ENCODE peak calls at places on chromosome 1, in five cellular contexts. L is Calu3; J is activated CD4-positive, CD25-positive, alpha-beta regulatory T cell treated with anti-CD3 and anti-CD28 coated beads, Interleukin-2, amount 50 U/mL, for 72 hours; D is RWPE2; A is endothelial cell. C is an unnamed sample.

GRCh38 chr1:10173582-10173981 is 36.8 kb upstream of the KIF1B start:
- DNase-seq in L (no peak), J (no peak), D (no peak), A (no peak), C (no peak)

GRCh38 chr1:40939320-40940059 is 40.0 kb upstream of the CTPS1 start:
- DNase-seq in L (peak; percentile 23), J (no peak), D (no peak), A (no peak), C (peak; percentile 87)

GRCh38 chr1:241666419-241666818 is 14.3 kb downstream of the WDR64 start:
- DNase-seq in L (no peak), J (no peak), D (no peak), A (no peak), C (no peak)

GRCh38 chr1:32651461-32652073 is 559 bp downstream of the RBBP4 start:
- DNase-seq in L (no peak), J (no peak), D (peak; percentile 60), A (no peak), C (no peak)

GRCh38 chr1:153805042-153805745 is 30.0 kb downstream of the SLC27A3 start:
- DNase-seq in L (no peak), J (no peak), D (no peak), A (no peak), C (peak; percentile 17)

GRCh38 chr1:6208723-6209660 is 3.1 kb downstream of the RNF207 start:
- DNase-seq in L (no peak), J (peak; percentile 48), D (no peak), A (peak; percentile 54), C (peak; percentile 51)

GRCh38 chr1:228060458-228061190 is 21.9 kb upstream of the ARF1 start:
- DNase-seq in L (no peak), J (no peak), D (peak; percentile 36), A (no peak), C (no peak)

GRCh38 chr1:11645270-11645669 is 9.0 kb downstream of the FBXO2 start:
- DNase-seq in L (no peak), J (no peak), D (no peak), A (no peak), C (no peak)

GRCh38 chr1:209202826-209203439 is 380.6 kb upstream of the CAMK1G start:
- DNase-seq in L (peak; percentile 43), J (no peak), D (no peak), A (peak; percentile 19), C (peak; percentile 58)

GRCh38 chr1:65971547-65971946 is 178.9 kb downstream of the PDE4B start:
- DNase-seq in L (no peak), J (no peak), D (no peak), A (no peak), C (no peak)

GRCh38 chr1:236035681-236036101 is 29.2 kb downstream of the NID1 start:
- DNase-seq in L (no peak), J (no peak), D (no peak), A (no peak), C (no peak)

GRCh38 chr1:55216078-55216477 is 914 bp upstream of the USP24 start:
- DNase-seq in L (no peak), J (no peak), D (no peak), A (no peak), C (no peak)

GRCh38 chr1:90707363-90707710 is 9.8 kb downstream of the BARHL2 start:
- DNase-seq in L (peak; percentile 75), J (no peak), D (no peak), A (peak; percentile 88), C (peak; percentile 61)

GRCh38 chr1:30673395-30673794 is 50.0 kb downstream of the MATN1 start:
- DNase-seq in L (no peak), J (no peak), D (peak; percentile 2), A (no peak), C (no peak)

GRCh38 chr1:200079576-200079975 is 52.1 kb downstream of the NR5A2 start:
- DNase-seq in L (no peak), J (no peak), D (no peak), A (no peak), C (no peak)

GRCh38 chr1:79441243-79441642 is 434.7 kb upstream of the ADGRL4 start:
- DNase-seq in L (no peak), J (no peak), D (no peak), A (no peak), C (no peak)

GRCh38 chr1:68320349-68320748 is 88.0 kb upstream of the WLS start:
- DNase-seq in L (no peak), J (no peak), D (no peak), A (no peak), C (no peak)

GRCh38 chr1:160838876-160839275 is 23.8 kb downstream of the CD244 start:
- DNase-seq in L (no peak), J (no peak), D (no peak), A (no peak), C (no peak)

GRCh38 chr1:229756666-229757065 is 130.6 kb downstream of the URB2 start:
- DNase-seq in L (peak; percentile 38), J (no peak), D (no peak), A (no peak), C (peak; percentile 25)

GRCh38 chr1:175845371-175845770 is 102.0 kb upstream of the TNR start:
- DNase-seq in L (no peak), J (no peak), D (no peak), A (no peak), C (no peak)